ENCODE peak calls at places on chromosomes 7 and 10, in four cellular contexts. E, C, P and A are unnamed samples.

GRCh38 chr10:84179059-84179710 is 5.6 kb downstream of the GPR15LG start:
- DNase-seq in E (peak), C (no peak), P (peak), A (no peak)

GRCh38 chr10:60281792-60282353 is 107.8 kb downstream of the ANK3 start:
- DNase-seq in E (no peak), C (no peak), P (no peak), A (no peak)

GRCh38 chr7:70734436-70734835 is 397.5 kb upstream of the GALNT17 start:
- DNase-seq in E (no peak), C (no peak), P (no peak), A (no peak)

GRCh38 chr7:139889186-139889871 is 60.3 kb downstream of the TBXAS1 start:
- DNase-seq in E (no peak), C (no peak), P (no peak), A (no peak)

GRCh38 chr7:157276731-157277562 is 59.9 kb upstream of the DNAJB6 start:
- DNase-seq in E (peak), C (no peak), P (peak), A (no peak)

GRCh38 chr10:75685187-75685586 is 253.8 kb downstream of the LRMDA start:
- DNase-seq in E (no peak), C (no peak), P (no peak), A (no peak)

GRCh38 chr10:6781133-6781770 is 201.2 kb upstream of the PRKCQ start:
- DNase-seq in E (no peak), C (no peak), P (no peak), A (no peak)

GRCh38 chr7:88358534-88358838 is 51.8 kb upstream of the STEAP4 start:
- DNase-seq in E (no peak), C (no peak), P (no peak), A (no peak)

GRCh38 chr10:78714225-78714624 is 354.5 kb upstream of the ZMIZ1 start:
- DNase-seq in E (no peak), C (no peak), P (no peak), A (no peak)

GRCh38 chr10:101018600-101019439 is 12.1 kb downstream of the PDZD7 start:
- DNase-seq in E (peak), C (no peak), P (peak), A (peak)

GRCh38 chr10:99917963-99918825 is 91.6 kb downstream of the DNMBP start:
- DNase-seq in E (peak), C (no peak), P (no peak), A (no peak)

GRCh38 chr10:88657901-88658300 is 6.3 kb upstream of the LIPF start:
- DNase-seq in E (no peak), C (no peak), P (no peak), A (no peak)

GRCh38 chr7:18900236-18900635 is 217.2 kb downstream of the TWIST1 start:
- DNase-seq in E (no peak), C (no peak), P (no peak), A (no peak)

GRCh38 chr7:137081694-137082093 is 213.2 kb downstream of the CHRM2 start:
- DNase-seq in E (peak), C (no peak), P (no peak), A (peak)

GRCh38 chr10:86538547-86538946 is 17.0 kb upstream of the WAPL start:
- DNase-seq in E (no peak), C (no peak), P (no peak), A (no peak)

GRCh38 chr10:119025336-119025735 is 4.2 kb upstream of the NANOS1 start:
- DNase-seq in E (peak), C (peak), P (no peak), A (no peak)

GRCh38 chr7:121204537-121204936 is 124.3 kb upstream of the WNT16 start:
- DNase-seq in E (no peak), C (no peak), P (no peak), A (no peak)

GRCh38 chr7:155412416-155413253 is 45.3 kb upstream of the EN2 start:
- DNase-seq in E (peak), C (no peak), P (peak), A (no peak)

GRCh38 chr10:31808258-31809218 is 120.1 kb downstream of the ARHGAP12 start:
- DNase-seq in E (peak), C (no peak), P (peak), A (no peak)

GRCh38 chr10:87054373-87055295 is 34.5 kb downstream of the FAM25A start:
- DNase-seq in E (peak), C (no peak), P (peak), A (no peak)

GRCh38 chr7:128831178-128831993 is 1.2 kb downstream of the FLNC start:
- DNase-seq in E (peak), C (no peak), P (peak), A (no peak)

GRCh38 chr10:35025916-35026315 is 64.2 kb downstream of the CUL2 start:
- DNase-seq in E (peak), C (no peak), P (no peak), A (no peak)

GRCh38 chr10:101261702-101262101 is 32.4 kb upstream of the LBX1 start:
- DNase-seq in E (no peak), C (no peak), P (no peak), A (no peak)

GRCh38 chr7:27198138-27198841 is 1.6 kb downstream of the HOXA13 start:
- DNase-seq in E (no peak), C (no peak), P (no peak), A (no peak)

GRCh38 chr7:77439572-77439971 is 23.4 kb upstream of the GSAP start:
- DNase-seq in E (no peak), C (no peak), P (no peak), A (no peak)

GRCh38 chr7:151631968-151632749 is 112.5 kb upstream of the RHEB start:
- DNase-seq in E (peak), C (peak), P (peak), A (peak)

GRCh38 chr10:95785942-95786669 is 30.1 kb downstream of the ENTPD1 start:
- DNase-seq in E (no peak), C (no peak), P (no peak), A (no peak)

GRCh38 chr7:152419473-152420429 is 16.1 kb downstream of the KMT2C start:
- DNase-seq in E (no peak), C (no peak), P (no peak), A (no peak)

GRCh38 chr7:134016223-134016941 is 110.8 kb upstream of the LRGUK start:
- DNase-seq in E (peak), C (no peak), P (peak), A (no peak)

GRCh38 chr7:32891800-32892520 is 400 bp upstream of the KBTBD2 start:
- DNase-seq in E (peak), C (peak), P (peak), A (peak)

GRCh38 chr7:32890010-32890552 is 1.5 kb downstream of the KBTBD2 start:
- DNase-seq in E (peak), C (no peak), P (no peak), A (no peak)

GRCh38 chr7:32892521-32893224 is 1.1 kb upstream of the KBTBD2 start:
- DNase-seq in E (peak), C (no peak), P (peak), A (no peak)

GRCh38 chr7:32890553-32891045 is 961 bp downstream of the KBTBD2 start:
- DNase-seq in E (peak), C (no peak), P (peak), A (no peak)

DNA sequence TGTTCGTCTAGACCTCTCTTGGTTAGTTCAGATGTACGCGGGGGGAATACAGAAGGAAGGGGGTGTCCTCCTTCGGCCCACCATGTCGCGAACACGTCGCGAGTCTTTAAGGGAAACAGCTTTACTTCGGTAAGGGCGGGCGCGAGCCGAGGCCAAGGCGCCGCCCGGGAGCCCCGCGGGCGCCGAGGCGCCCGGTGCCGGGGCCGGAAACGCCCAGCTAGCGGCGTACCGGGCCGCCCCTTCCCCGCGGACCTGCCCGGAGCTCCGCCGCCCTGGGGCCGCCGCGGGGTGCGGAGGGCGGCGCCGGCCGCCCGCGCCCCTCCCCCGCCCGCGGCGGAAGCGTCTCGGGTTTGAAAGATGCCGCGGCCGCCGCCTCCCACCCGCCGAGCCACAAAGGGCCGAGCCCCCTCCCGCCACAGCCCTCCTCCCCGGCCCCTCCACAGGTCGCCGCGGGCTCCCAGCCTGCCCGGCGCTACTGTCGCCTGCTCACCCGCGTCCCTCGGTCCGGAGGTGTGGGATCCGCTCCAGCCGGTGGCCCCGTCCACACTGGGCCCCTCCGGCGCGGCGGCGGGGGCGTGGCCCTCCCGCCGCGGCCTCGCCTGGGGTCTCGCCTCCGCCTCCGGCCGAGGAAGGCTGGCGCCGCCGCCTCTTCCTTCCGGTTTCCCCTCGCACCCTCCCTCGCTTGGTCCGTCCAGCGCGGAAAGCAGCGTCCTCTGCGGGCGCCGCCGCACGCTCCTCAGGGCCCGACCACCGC is at the start of gene KBTBD2:
- DNase-seq in E (peak), C (peak), P (peak), A (peak)
- TF ChIP-seq CTCF in E (no peak), C (no peak), P (peak), A (no peak)

GRCh38 chr7:113404245-113404644 is 285.9 kb upstream of the SMIM30 start:
- DNase-seq in E (no peak), C (no peak), P (no peak), A (no peak)
- TF ChIP-seq CTCF in E (no peak), C (no peak), P (peak), A (no peak)

GRCh38 chr10:3452683-3453388 is 280.3 kb upstream of the PITRM1 start:
- DNase-seq in E (peak), C (no peak), P (no peak), A (no peak)
- TF ChIP-seq CTCF in E (no peak), C (no peak), P (no peak), A (no peak)

DNA sequence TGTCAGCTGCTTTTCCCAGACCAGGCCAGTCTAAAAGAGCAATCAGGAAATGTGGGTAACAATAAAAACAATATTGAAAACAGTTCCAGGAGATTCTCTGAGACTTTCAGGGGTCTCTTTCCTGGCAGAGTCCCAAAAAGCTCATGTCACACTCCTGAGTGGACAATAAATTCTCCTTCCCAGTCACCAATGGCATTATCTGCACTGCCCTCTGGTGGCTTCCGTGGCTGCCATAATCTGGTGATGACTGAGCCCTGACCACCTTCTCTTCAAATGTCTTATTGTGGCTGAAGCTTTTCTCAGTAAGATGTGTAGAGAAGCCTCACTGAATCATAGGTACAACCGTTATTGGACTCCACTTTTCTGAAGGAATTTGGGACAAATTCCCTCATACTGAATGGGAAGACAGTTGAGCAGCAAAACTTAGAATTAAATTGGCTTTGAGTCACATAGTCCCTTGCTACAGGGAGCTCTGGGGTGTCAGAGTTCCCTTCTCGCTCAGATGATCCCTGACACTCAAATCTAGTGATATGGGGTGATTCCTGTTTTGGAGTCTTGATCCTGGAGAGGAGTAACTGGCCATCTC is 24.4 kb upstream of the ASAH2 start:
- DNase-seq in E (peak), C (no peak), P (peak), A (no peak)
- TF ChIP-seq CTCF in E (peak), C (peak), P (peak), A (no peak)

GRCh38 chr7:93547716-93548115 is 26.8 kb downstream of the CALCR start:
- DNase-seq in E (no peak), C (no peak), P (no peak), A (no peak)

GRCh38 chr7:93551931-93552330 is 22.6 kb downstream of the CALCR start:
- DNase-seq in E (no peak), C (no peak), P (no peak), A (no peak)

DNA sequence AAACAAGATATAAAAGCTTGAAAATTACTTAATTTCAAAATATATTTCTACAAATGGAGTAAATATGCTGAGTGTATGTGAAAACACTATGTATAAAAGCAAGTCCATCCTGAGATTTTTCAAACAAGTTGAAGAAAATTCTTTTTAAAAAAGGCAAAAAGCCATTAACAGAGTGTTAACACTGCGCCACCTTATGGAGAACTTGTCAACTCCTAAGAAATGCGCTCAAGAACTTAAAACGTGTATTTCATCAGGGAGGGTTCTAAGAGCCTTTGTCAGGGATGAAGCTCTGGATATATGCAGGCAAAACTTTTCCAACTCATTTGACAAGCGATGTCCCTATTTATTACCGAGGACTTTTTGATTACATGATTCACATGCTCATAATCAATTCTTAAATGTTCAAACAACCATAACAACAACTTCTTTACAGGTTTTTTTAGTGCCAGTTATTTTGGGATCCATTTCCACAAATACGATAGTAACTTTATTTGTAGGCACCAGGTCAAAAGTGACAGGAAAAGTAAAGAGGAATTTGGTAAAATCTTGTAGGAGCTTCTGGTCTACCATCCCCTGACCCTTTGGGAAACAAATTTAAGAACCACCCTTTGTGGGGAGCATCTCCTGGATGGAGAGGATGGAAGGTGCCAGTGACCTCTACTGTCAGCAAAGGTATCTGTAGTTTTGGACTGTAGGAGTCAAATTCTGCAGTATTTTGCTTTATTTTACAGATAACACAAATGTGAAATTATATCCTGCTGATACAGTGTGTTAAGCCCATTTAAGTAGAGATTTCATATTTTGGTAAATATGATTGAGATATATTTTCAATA is 23.2 kb downstream of the CALCR start:
- DNase-seq in E (peak), C (no peak), P (no peak), A (no peak)
- TF ChIP-seq CTCF in E (peak), C (no peak), P (peak), A (no peak)

DNA sequence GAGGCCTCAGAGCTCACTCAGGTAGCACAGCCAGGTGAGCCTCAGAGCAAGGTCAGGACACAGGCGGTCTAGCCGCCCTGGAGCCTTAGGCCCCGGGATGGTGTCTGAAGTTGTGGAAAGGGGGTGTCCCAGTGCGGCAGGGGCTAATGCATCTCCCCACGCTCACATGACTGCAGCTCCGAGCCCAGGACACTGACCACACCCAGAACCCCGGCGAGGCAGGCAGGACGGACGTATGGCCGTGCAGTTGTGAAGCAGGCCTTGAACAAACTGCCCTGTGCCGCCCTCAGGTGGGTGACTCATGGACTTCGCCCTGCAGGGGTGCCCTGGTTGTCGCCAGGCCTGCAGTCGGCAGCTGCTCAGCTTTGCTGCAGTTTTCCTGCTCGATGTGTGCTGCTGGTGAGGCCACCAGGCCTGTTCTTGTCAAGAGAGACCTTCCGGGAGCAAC is 5.0 kb upstream of the PRKAR1B start:
- DNase-seq in E (no peak), C (no peak), P (no peak), A (no peak)
- TF ChIP-seq CTCF in E (no peak), C (no peak), P (peak), A (no peak)